ENCODE peak calls at places on chromosome 13, in four cellular contexts. C, J, U and P are unnamed samples.

GRCh38 chr13:110334256-110334655 is 27.2 kb downstream of the COL4A2 start:
- DNase-seq in C (no peak), J (no peak), U (no peak), P (no peak)

GRCh38 chr13:24215732-24216131 is 55.2 kb downstream of the SPATA13 start:
- DNase-seq in C (peak; percentile 31), J (peak; percentile 77), U (no peak), P (no peak)

GRCh38 chr13:35190241-35190640 is 248.2 kb downstream of the NBEA start:
- DNase-seq in C (no peak), J (peak; percentile 1), U (no peak), P (no peak)

GRCh38 chr13:30373727-30374126 is 48.6 kb upstream of the UBE2L5 start:
- DNase-seq in C (no peak), J (no peak), U (no peak), P (peak; percentile 44)

GRCh38 chr13:112059457-112060317 is 7.3 kb upstream of the SOX1 start:
- DNase-seq in C (peak; percentile 63), J (no peak), U (no peak), P (no peak)

GRCh38 chr13:33543631-33544030 is 258.1 kb upstream of the STARD13 start:
- DNase-seq in C (peak; percentile 7), J (peak; percentile 20), U (no peak), P (no peak)

GRCh38 chr13:43141685-43142084 is 118.3 kb downstream of the DNAJC15 start:
- DNase-seq in C (no peak), J (no peak), U (no peak), P (no peak)

GRCh38 chr13:98228661-98229349 is 51.7 kb upstream of the RNF113B start:
- DNase-seq in C (no peak), J (no peak), U (no peak), P (no peak)

GRCh38 chr13:43751624-43752023 is 35.1 kb downstream of the ENOX1 start:
- DNase-seq in C (no peak), J (peak; percentile 19), U (no peak), P (no peak)

GRCh38 chr13:43411741-43412140 is 375.0 kb downstream of the ENOX1 start:
- DNase-seq in C (no peak), J (no peak), U (no peak), P (no peak)

GRCh38 chr13:28716511-28716910 is 2.3 kb downstream of the SLC46A3 start:
- DNase-seq in C (no peak), J (peak; percentile 89), U (no peak), P (no peak)

GRCh38 chr13:76597868-76598267 is 288.3 kb downstream of the KCTD12 start:
- DNase-seq in C (no peak), J (no peak), U (no peak), P (no peak)

GRCh38 chr13:90237852-90238251 is 1109.6 kb upstream of the MIR17HG start:
- DNase-seq in C (no peak), J (no peak), U (no peak), P (no peak)

GRCh38 chr13:90238433-90238832 is 1109.1 kb upstream of the MIR17HG start:
- DNase-seq in C (peak; percentile 10), J (peak; percentile 69), U (no peak), P (no peak)

GRCh38 chr13:90230311-90230710 is 1117.2 kb upstream of the MIR17HG start:
- DNase-seq in C (no peak), J (no peak), U (no peak), P (no peak)

GRCh38 chr13:90232291-90232690 is 1115.2 kb upstream of the MIR17HG start:
- DNase-seq in C (no peak), J (no peak), U (no peak), P (no peak)

DNA sequence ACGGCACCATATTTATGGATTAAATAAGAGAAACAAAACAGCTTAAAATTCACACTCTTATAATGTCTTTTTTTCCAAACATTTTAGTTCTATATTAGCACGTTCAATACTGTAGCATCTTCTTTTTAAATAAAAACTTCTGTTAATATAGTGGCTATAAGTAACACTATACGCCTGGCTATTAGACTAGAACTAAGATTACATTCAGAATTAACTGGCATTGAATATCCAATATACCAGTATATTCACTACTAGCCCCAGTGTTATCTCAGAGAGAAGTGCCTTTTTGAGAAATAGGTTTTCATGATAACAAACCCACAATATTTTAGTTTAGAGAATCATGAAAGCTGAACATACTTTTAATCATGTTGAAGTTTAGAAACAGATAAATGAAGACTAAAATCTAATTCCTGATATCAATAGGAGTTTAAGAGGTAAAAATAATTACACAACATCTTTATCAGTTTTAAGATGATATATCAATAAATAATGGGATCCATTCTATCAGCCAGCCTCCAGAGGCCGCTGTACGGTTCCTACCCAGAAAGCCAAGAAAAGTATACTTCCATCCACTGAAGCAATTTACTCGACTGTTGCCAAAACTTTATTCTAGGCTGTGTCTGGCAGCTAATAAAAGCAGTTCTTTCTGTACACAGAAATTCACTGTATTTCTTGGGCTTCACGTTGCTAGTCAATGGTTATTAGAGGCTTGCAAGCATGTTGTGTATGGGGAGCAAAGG is 1113.4 kb upstream of the MIR17HG start:
- DNase-seq in C (no peak), J (peak; percentile 3), U (no peak), P (no peak)
- TF ChIP-seq CTCF in C (no peak), J (no peak), U (no peak), P (no peak)

DNA sequence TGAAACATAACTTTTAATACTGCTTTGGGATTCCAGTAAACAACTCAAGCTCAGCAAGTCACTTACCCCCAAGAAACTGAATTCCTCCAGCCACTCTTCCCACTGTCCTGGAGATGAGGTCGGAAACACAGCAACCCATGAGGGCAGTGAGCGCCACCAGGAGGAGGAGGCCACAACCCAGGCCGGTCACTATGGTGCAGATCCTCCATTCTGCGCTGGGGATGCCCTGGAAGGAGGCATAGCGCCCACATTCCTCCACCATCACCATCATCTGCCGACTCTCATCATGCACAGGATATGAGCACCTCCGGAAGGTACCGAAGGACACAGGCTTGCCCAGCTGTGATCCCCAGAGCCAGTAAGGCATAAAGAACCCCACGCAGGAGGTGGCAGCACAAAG is 2.2 kb downstream of the LHFPL6 start:
- DNase-seq in C (peak; percentile 62), J (peak; percentile 34), U (no peak), P (no peak)
- TF ChIP-seq CTCF in C (peak; percentile 48), J (peak; percentile 69), U (no peak), P (no peak)

DNA sequence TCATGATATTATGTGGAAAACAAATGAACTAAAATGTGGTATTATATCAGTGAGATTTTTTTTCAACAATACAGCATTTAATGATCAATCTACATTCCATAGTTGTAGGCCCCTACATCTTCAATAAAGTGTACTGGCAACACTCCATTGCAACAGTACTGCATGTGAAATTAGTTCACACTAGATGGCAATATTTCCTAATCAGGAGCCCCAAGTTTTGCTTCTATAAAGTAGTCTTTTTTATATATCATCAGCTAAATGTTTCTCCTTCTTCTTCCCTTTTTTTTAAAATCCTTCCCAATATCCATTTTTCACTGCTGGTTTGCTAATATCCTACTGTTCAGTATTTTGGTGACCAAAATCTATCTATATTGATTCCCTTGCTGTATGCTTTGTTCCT is 528.3 kb upstream of the ATXN8OS start:
- DNase-seq in C (no peak), J (no peak), U (no peak), P (peak; percentile 4)
- TF ChIP-seq CTCF in C (peak; percentile 37), J (no peak), U (no peak), P (no peak)

GRCh38 chr13:65882810-65883209 is 1347.3 kb downstream of the PCDH9 start:
- DNase-seq in C (no peak), J (no peak), U (no peak), P (no peak)
- TF ChIP-seq CTCF in C (peak; percentile 45), J (peak; percentile 38), U (no peak), P (no peak)

GRCh38 chr13:32033744-32034143 is 2.2 kb downstream of the FRY start:
- DNase-seq in C (no peak), J (no peak), U (no peak), P (no peak)

GRCh38 chr13:32031815-32032345 is 306 bp downstream of the FRY start:
- DNase-seq in C (no peak), J (no peak), U (no peak), P (no peak)

GRCh38 chr13:32029684-32030083 is 1.9 kb upstream of the FRY start:
- DNase-seq in C (no peak), J (no peak), U (no peak), P (no peak)

GRCh38 chr13:32032780-32033179 is 1.2 kb downstream of the FRY start:
- DNase-seq in C (no peak), J (no peak), U (no peak), P (no peak)

GRCh38 chr13:32031025-32031814 is at the start of gene FRY:
- DNase-seq in C (peak; percentile 93), J (peak; percentile 57), U (peak; percentile 12), P (peak; percentile 77)
- TF ChIP-seq CTCF in C (peak; percentile 29), J (peak; percentile 27), U (peak; percentile 8), P (no peak)

DNA sequence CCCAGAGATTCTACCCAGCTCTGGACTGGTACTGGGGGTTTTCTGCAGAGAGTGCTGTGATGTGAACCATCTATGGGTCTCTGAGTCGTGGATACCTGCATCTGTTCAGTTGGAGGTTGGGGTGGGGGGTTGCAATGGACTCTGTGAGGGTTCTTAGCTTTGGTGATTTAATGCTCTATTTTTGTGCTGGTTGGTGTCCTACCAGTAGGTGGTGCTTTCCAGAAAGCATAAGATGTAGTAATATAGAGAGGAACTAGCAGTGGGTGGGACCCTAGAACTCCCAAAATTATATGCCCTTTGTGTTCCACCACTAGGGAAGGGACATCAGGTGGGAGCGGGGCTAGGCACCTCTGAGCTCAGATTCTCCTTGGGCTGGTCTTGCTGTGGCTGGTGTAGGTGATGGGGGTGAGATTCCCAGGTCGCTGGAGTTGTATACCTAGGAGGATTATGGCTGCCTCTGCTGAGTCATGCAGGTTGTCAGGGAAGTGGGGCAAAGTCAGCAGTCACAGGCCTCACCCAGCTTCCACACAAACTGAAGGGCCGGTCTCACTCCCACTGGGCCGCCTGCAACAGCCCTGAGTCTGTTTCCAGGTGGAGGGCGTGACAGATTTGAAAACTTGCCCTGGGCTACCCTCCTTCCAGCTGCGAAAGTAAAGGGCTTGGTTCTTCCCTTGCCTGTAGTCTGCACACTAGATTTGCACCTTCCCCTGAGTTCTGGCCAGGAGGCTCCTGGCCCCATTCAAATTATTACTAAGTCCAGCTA is 573.0 kb upstream of the SLITRK1 start:
- DNase-seq in C (no peak), J (no peak), U (no peak), P (no peak)
- TF ChIP-seq CTCF in C (peak; percentile 24), J (no peak), U (no peak), P (no peak)